ENCODE peak calls at places on chromosomes 16 and 17, in six cellular contexts. G, D, V, J, F and K are unnamed samples.
A peak's percentile ranks its signal among the peaks of the same experiment; 100 is the strongest.

GRCh38 chr17:2170023-2170422 is 115.1 kb downstream of the HIC1 start:
- DNase-seq in F (peak; percentile 35), D (no peak), G (no peak), V (no peak), J (no peak), K (peak; percentile 25)

GRCh38 chr16:29663020-29663828 is at the start of gene SPN:
- DNase-seq in F (no peak), D (no peak), G (no peak), J (no peak), V (peak; percentile 90), K (peak; percentile 96)

GRCh38 chr16:11752856-11753255 is 10.2 kb upstream of the TXNDC11 start:
- DNase-seq in G (no peak), D (no peak), J (no peak), V (no peak), F (no peak), K (no peak)

GRCh38 chr16:89473791-89474414 is 16.5 kb downstream of the ANKRD11 start:
- DNase-seq in J (no peak), G (no peak), V (no peak), F (no peak), D (no peak), K (peak; percentile 81)

GRCh38 chr16:23679274-23679985 is 741 bp downstream of the PLK1 start:
- DNase-seq in D (peak; percentile 48), F (peak; percentile 63), G (peak; percentile 80), V (peak; percentile 89), J (no peak), K (peak; percentile 87)

GRCh38 chr16:22971346-22971924 is 157.5 kb downstream of the HS3ST2 start:
- DNase-seq in F (no peak), J (no peak), D (no peak), G (no peak), V (no peak), K (no peak)

GRCh38 chr16:79776243-79776884 is 175.8 kb upstream of the MAF start:
- DNase-seq in G (no peak), F (no peak), J (no peak), D (no peak), V (no peak), K (no peak)

GRCh38 chr17:2337152-2337810 is at the start of gene SGSM2:
- DNase-seq in G (peak; percentile 75), D (peak; percentile 57), J (no peak), V (peak; percentile 80), F (peak; percentile 42), K (peak; percentile 70)

GRCh38 chr17:19558946-19559345 is 25.3 kb downstream of the SLC47A1 start:
- DNase-seq in G (no peak), D (no peak), F (no peak), J (no peak), V (no peak), K (no peak)

GRCh38 chr17:19415806-19416775 is 5.1 kb downstream of the RNF112 start:
- DNase-seq in V (no peak), D (no peak), G (no peak), F (no peak), J (no peak), K (no peak)

GRCh38 chr16:84244728-84245127 is 4.9 kb upstream of the KCNG4 start:
- DNase-seq in D (no peak), G (no peak), F (no peak), V (no peak), J (no peak), K (no peak)

GRCh38 chr16:84246679-84247077 is 6.9 kb upstream of the KCNG4 start:
- DNase-seq in D (no peak), F (no peak), J (no peak), V (peak; percentile 61), G (no peak), K (peak; percentile 20)

GRCh38 chr16:84247844-84248243 is 8.0 kb upstream of the KCNG4 start:
- DNase-seq in V (no peak), J (no peak), D (no peak), F (no peak), G (no peak), K (no peak)

GRCh38 chr16:84245933-84246678 is 6.3 kb upstream of the KCNG4 start:
- DNase-seq in G (no peak), D (no peak), J (no peak), V (no peak), F (no peak), K (no peak)

GRCh38 chr16:84247341-84247740 is 7.5 kb upstream of the KCNG4 start:
- DNase-seq in V (no peak), D (no peak), J (no peak), F (no peak), G (no peak), K (no peak)
- TF ChIP-seq MAX in V (no peak), D (no peak), J (no peak), F (no peak), G (no peak), K (no peak)

DNA sequence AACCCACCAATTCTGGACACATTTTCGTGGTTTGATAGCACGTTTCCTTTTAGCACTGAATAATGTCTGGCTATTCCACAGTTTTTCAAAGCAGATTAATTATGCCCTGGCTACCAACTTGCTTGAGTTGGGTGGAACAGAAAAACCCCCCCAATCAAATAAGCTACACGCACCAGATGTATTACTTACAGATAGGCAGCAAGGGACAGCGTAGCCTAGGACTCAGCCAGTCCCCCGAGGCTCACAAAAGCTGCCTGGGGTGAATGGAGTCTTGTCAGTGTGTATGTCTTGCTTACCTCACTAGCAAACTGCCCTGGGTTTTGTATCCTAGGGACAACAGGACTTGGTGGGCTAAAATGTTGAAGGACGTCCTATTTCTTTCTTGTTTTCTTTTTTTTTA is 12.2 kb downstream of the FZD2 start:
- DNase-seq in J (no peak), D (no peak), G (no peak), V (no peak), F (no peak), K (peak; percentile 71)
- TF ChIP-seq MYC in J (no peak), D (no peak), G (no peak), V (no peak), F (no peak), K (no peak)

GRCh38 chr17:81020443-81020766 is 14.5 kb upstream of the BAIAP2 start:
- DNase-seq in F (no peak), G (no peak), V (no peak), J (no peak), D (no peak), K (no peak)

GRCh38 chr17:81022371-81022729 is 12.6 kb upstream of the BAIAP2 start:
- DNase-seq in G (no peak), J (no peak), V (peak; percentile 41), F (no peak), D (no peak), K (no peak)

GRCh38 chr17:81021531-81022370 is 13.2 kb upstream of the BAIAP2 start:
- DNase-seq in D (no peak), V (no peak), F (no peak), J (no peak), G (no peak), K (no peak)

GRCh38 chr17:81019563-81020442 is 15.1 kb upstream of the BAIAP2 start:
- DNase-seq in J (no peak), F (no peak), V (peak; percentile 52), D (no peak), G (no peak), K (no peak)

GRCh38 chr17:81020767-81021497 is 14.0 kb upstream of the BAIAP2 start:
- DNase-seq in G (no peak), F (no peak), D (no peak), V (peak; percentile 65), J (no peak), K (no peak)
- TF ChIP-seq MAX in G (no peak), F (no peak), D (no peak), V (no peak), J (no peak), K (no peak)

DNA sequence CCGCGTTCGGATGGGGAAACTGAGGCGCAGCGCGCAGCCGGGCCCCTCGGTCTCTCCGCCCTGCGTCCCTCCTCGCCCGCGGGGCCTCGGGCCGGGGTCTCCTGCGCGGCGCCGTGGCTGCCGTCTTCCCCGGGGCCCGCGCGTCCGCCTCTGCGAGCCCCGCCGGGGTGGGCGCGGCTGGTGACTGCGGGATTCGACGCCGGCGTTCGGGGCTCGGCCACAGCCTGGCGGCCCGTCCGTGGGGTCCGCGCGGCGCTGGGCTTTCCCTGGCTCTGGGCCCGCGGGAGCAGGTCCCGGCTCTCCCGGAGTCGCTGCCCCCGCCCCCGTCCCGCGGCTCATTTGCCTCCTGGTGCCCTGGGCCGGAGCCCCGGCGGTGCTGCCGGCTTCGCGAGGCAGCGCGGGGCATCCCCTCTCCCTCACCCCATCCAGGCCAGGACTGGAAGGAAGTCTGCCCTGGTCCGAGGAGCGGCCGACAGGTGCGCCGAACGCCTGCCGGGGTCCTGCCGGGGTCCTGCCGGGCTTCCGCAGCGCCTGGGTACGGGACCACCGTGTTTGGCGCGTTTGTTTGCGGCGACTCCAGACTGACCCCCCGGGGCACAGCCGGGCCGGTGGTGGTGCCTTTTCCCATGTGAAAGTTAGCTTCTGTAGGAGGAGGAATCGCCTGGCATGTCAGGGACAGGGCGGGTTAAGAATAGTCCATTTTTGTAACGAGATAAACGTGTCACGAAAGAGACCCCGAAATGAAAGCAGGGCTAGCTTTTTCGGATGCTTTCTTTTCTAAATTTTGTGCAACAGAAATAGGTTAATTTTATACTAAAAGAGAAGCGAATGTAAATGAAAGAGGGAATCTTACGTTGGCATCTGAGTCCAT is 671 bp downstream of the CHMP6 start:
- DNase-seq in D (no peak), V (peak; percentile 72), F (no peak), J (no peak), G (no peak), K (peak; percentile 32)
- TF ChIP-seq MYC in D (no peak), V (no peak), F (no peak), J (no peak), G (no peak), K (no peak)

GRCh38 chr16:69823831-69824563 is 61.9 kb downstream of the WWP2 start:
- DNase-seq in F (no peak), D (peak; percentile 27), V (no peak), J (peak; percentile 51), G (no peak), K (no peak)
- TF ChIP-seq MAX in F (no peak), D (no peak), V (no peak), J (no peak), G (no peak), K (no peak)

GRCh38 chr16:17829826-17830225 is 359.1 kb upstream of the XYLT1 start:
- DNase-seq in J (no peak), D (no peak), F (no peak), G (no peak), V (no peak), K (no peak)

GRCh38 chr16:17828012-17828411 is 357.3 kb upstream of the XYLT1 start:
- DNase-seq in J (no peak), V (no peak), G (no peak), F (no peak), D (no peak), K (peak; percentile 2)

GRCh38 chr16:17830651-17831050 is 359.9 kb upstream of the XYLT1 start:
- DNase-seq in D (no peak), V (no peak), F (no peak), G (no peak), J (no peak), K (no peak)

GRCh38 chr16:17832738-17833137 is 362.0 kb upstream of the XYLT1 start:
- DNase-seq in G (no peak), V (no peak), D (no peak), F (no peak), J (no peak), K (no peak)

GRCh38 chr16:17831330-17831729 is 360.6 kb upstream of the XYLT1 start:
- DNase-seq in J (no peak), D (no peak), G (no peak), F (no peak), V (peak; percentile 31), K (no peak)
- TF ChIP-seq MYC in J (no peak), D (no peak), G (no peak), F (no peak), V (no peak), K (no peak)

GRCh38 chr17:74190807-74191206 is 12.7 kb upstream of the RPL38 start:
- DNase-seq in V (peak; percentile 21), G (no peak), F (peak; percentile 20), J (no peak), D (no peak), K (no peak)
- TF ChIP-seq MAX in V (no peak), G (no peak), F (no peak), J (no peak), D (no peak), K (no peak)